ENCODE peak calls at places on chromosomes 6 and 20, in seven cellular contexts. A is RWPE1, H is GM23248, G is uterus, E is small intestine, X is ovary, P is K562. O is an unnamed sample.

GRCh38 chr6:106060167-106060566 is 26.0 kb upstream of the PRDM1 start:
- DNase-seq in A (no peak), H (no peak), G (no peak), E (no peak), X (no peak), P (no peak), O (no peak)

GRCh38 chr20:13392391-13392790 is 171.3 kb downstream of the ISM1 start:
- DNase-seq in A (no peak), H (no peak), G (no peak), E (no peak), X (no peak), P (no peak), O (no peak)

GRCh38 chr6:112710710-112711109 is 363.6 kb downstream of the RFPL4B start:
- DNase-seq in A (peak), H (no peak), G (no peak), E (no peak), X (no peak), P (no peak), O (no peak)

GRCh38 chr6:30013296-30013922 is 47.7 kb upstream of the POLR1H start:
- DNase-seq in A (peak), H (peak), G (no peak), E (peak), X (no peak), P (peak), O (no peak)

GRCh38 chr6:74925683-74926082 is 280.2 kb downstream of the COL12A1 start:
- DNase-seq in A (no peak), H (no peak), G (no peak), E (no peak), X (no peak), P (no peak), O (no peak)

GRCh38 chr20:32127347-32127746 is 17.8 kb downstream of the TM9SF4 start:
- DNase-seq in A (no peak), H (no peak), G (no peak), E (no peak), X (no peak), P (no peak), O (no peak)

GRCh38 chr6:42368156-42368555 is 83.6 kb downstream of the TRERF1 start:
- DNase-seq in A (no peak), H (no peak), G (no peak), E (no peak), X (no peak), P (peak), O (no peak)

GRCh38 chr20:23595941-23596340 is 9.8 kb downstream of the CST9 start:
- DNase-seq in A (no peak), H (no peak), G (no peak), E (no peak), X (no peak), P (no peak), O (no peak)

GRCh38 chr6:15481414-15481813 is 181.4 kb downstream of the DTNBP1 start:
- DNase-seq in A (no peak), H (no peak), G (no peak), E (no peak), X (no peak), P (no peak), O (no peak)

GRCh38 chr20:37398750-37399621 is 53.0 kb downstream of the SRC start:
- DNase-seq in A (no peak), H (peak), G (no peak), E (peak), X (no peak), P (no peak), O (peak)

GRCh38 chr20:10093087-10093591 is 58.4 kb downstream of the ANKEF1 start:
- DNase-seq in A (peak), H (peak), G (no peak), E (no peak), X (no peak), P (no peak), O (peak)

GRCh38 chr6:140071601-140072062 is 697.2 kb upstream of the CITED2 start:
- DNase-seq in A (no peak), H (peak), G (no peak), E (no peak), X (no peak), P (no peak), O (no peak)

GRCh38 chr6:8085053-8085511 is 17.3 kb downstream of the EEF1E1 start:
- DNase-seq in A (no peak), H (peak), G (no peak), E (no peak), X (peak), P (no peak), O (no peak)

GRCh38 chr6:69942485-69942884 is 76.1 kb downstream of the COL19A1 start:
- DNase-seq in A (no peak), H (peak), G (no peak), E (no peak), X (no peak), P (no peak), O (no peak)

GRCh38 chr6:69933239-69933638 is 66.9 kb downstream of the COL19A1 start:
- DNase-seq in A (no peak), H (peak), G (no peak), E (no peak), X (no peak), P (no peak), O (no peak)

GRCh38 chr6:69937402-69938131 is 71.2 kb downstream of the COL19A1 start:
- DNase-seq in A (no peak), H (no peak), G (no peak), E (no peak), X (no peak), P (no peak), O (no peak)

GRCh38 chr6:69935079-69935478 is 68.7 kb downstream of the COL19A1 start:
- DNase-seq in A (no peak), H (no peak), G (no peak), E (no peak), X (no peak), P (no peak), O (no peak)

DNA sequence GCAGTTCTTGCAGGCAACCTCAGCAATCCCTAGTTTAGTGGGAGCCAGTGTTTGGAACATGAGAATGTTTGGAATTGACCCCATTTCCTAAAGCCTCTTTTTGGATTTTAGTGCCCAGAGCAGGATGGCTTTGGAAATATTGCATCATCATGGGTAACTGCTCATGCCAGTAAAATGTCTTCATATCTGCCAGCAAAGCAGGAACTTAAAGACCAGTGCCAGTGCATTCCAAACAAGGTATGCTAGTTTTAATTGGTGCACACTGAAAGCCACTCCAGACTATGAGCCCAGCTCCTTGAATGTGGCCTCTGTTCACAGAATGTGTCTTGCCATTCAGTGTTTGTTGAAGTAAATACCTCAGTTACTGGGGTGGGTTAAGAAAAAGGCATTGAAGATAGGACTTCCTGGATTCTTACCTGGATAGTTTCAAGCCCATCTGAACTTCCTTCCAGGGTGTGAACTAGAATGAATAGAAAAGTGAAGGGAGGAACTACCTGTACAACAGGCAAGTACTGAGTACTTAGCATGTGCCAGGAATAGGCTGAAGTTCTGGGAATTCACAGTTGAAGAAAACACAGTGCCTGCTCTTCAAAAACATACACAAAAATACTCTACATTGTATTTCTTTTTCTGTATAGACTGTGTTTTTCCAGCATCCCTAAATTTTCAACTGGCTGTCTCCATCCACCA is 70.5 kb downstream of the COL19A1 start:
- DNase-seq in A (no peak), H (peak), G (no peak), E (no peak), X (no peak), P (no peak), O (no peak)
- H3K27ac ChIP-seq in A (no peak), H (no peak), G (no peak), E (no peak), X (no peak), P (no peak), O (no peak)

GRCh38 chr6:169862464-169863148 is 111.2 kb downstream of the ERMARD start:
- DNase-seq in A (no peak), H (no peak), G (no peak), E (no peak), X (peak), P (no peak), O (no peak)
- H3K27ac ChIP-seq in A (no peak), H (no peak), G (no peak), E (no peak), X (no peak), P (no peak), O (no peak)

GRCh38 chr6:53546256-53546655 is 1.4 kb upstream of the GCLC start:
- DNase-seq in A (no peak), H (peak), G (no peak), E (no peak), X (no peak), P (no peak), O (no peak)

GRCh38 chr6:53541900-53542299 is 3.0 kb downstream of the GCLC start:
- DNase-seq in A (no peak), H (no peak), G (no peak), E (peak), X (no peak), P (no peak), O (no peak)

GRCh38 chr6:53544500-53545308 is at the start of gene GCLC:
- DNase-seq in A (peak), H (peak), G (peak), E (peak), X (peak), P (peak), O (peak)

GRCh38 chr6:53544050-53544499 is 826 bp downstream of the GCLC start:
- DNase-seq in A (peak), H (peak), G (no peak), E (peak), X (no peak), P (no peak), O (no peak)

DNA sequence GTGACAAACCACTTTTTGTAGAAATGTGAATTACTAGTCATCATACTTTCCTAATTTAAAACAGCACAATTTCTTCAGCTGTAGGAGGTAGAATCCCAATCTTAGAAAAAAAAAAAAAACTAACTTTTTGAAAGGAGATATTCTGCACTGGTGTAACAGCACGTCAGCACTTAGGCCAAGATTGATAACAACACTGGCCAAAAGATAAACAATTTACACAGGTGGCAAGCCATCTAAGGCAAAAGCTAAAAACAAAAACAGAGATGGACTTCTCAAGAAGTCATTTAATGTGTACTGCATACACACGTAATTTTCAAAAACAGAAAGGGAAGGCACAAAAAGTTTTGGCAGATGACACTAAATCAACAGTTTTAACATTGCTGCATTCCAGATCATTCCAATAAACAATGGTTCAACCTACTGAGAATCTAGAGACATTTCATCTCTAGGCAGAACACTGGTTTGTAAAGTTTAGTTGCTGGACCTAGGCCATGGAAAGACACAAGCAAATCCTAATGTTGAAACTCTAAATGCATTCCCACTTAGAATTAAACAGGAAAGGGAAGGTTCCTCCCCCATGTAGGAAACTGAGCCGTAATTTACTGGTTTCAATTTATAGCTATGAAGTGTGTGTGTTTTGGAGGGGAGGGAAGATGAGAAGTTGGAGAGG is 1.4 kb downstream of the GCLC start:
- DNase-seq in A (no peak), H (peak), G (no peak), E (no peak), X (no peak), P (no peak), O (no peak)
- H3K27ac ChIP-seq in A (no peak), H (no peak), G (no peak), E (no peak), X (no peak), P (no peak), O (peak)

GRCh38 chr6:23547851-23548250 is 578.2 kb upstream of the NRSN1 start:
- DNase-seq in A (no peak), H (no peak), G (no peak), E (peak), X (no peak), P (no peak), O (no peak)
- H3K27ac ChIP-seq in A (no peak), H (no peak), G (no peak), E (no peak), X (no peak), P (no peak), O (no peak)

GRCh38 chr6:89895273-89895874 is 1.1 kb downstream of the GJA10 start:
- DNase-seq in A (peak), H (peak), G (no peak), E (peak), X (no peak), P (peak), O (peak)
- H3K27ac ChIP-seq in A (no peak), H (no peak), G (no peak), E (no peak), X (no peak), P (no peak), O (no peak)

DNA sequence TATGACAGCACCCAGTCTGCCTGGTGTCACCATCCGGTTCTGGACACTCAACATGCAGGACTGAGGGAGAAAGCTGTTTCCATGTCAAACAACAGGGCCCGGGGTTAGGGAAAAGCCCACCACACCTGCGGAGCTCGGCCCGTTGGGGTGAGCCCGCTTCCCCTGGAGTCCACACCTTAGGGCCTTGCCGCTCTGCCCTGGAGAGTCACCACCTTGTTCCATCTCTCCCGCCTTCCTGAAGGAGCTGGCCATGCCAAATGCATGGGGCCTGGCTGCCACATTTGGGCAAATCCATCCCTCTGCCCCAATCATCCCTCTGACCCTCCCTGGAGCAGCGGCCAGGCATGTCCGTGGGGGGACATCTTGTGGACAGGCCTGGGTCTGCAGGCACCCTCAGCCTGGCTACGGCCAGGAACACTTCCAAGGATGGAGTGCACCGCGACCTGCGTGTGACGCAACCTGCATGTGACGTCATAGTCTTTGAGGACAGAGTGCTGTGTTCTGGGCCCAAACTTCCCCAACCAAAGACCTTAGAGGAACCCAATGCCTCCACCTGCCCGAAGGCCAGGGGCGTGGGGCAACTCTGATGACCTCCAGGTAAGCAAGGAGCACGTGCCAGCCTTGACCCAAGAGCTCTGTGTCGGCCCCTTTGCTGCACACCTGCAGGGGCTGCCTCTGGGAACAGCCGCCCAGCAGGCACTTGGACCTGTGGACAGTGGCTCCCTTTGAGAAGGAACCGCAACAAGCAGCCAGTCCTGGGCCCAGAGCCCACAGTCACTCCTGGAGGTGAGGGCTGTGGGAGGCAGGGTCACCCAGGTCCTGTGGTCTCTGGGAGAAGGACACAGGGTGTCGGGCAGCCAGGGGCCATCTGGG is 1.7 kb downstream of the CABLES2 start:
- DNase-seq in A (peak), H (peak), G (peak), E (no peak), X (peak), P (peak), O (peak)
- H3K27ac ChIP-seq in A (peak), H (no peak), G (peak), E (no peak), X (peak), P (no peak), O (peak)

GRCh38 chr6:27611451-27611850 is 138.5 kb upstream of the ZNF184 start:
- DNase-seq in A (no peak), H (no peak), G (no peak), E (no peak), X (no peak), P (no peak), O (no peak)

GRCh38 chr6:27604986-27605385 is 132.1 kb upstream of the ZNF184 start:
- DNase-seq in A (no peak), H (peak), G (no peak), E (no peak), X (no peak), P (peak), O (peak)

GRCh38 chr6:27605401-27606342 is 132.8 kb upstream of the ZNF184 start:
- DNase-seq in A (no peak), H (peak), G (no peak), E (no peak), X (no peak), P (peak), O (peak)

DNA sequence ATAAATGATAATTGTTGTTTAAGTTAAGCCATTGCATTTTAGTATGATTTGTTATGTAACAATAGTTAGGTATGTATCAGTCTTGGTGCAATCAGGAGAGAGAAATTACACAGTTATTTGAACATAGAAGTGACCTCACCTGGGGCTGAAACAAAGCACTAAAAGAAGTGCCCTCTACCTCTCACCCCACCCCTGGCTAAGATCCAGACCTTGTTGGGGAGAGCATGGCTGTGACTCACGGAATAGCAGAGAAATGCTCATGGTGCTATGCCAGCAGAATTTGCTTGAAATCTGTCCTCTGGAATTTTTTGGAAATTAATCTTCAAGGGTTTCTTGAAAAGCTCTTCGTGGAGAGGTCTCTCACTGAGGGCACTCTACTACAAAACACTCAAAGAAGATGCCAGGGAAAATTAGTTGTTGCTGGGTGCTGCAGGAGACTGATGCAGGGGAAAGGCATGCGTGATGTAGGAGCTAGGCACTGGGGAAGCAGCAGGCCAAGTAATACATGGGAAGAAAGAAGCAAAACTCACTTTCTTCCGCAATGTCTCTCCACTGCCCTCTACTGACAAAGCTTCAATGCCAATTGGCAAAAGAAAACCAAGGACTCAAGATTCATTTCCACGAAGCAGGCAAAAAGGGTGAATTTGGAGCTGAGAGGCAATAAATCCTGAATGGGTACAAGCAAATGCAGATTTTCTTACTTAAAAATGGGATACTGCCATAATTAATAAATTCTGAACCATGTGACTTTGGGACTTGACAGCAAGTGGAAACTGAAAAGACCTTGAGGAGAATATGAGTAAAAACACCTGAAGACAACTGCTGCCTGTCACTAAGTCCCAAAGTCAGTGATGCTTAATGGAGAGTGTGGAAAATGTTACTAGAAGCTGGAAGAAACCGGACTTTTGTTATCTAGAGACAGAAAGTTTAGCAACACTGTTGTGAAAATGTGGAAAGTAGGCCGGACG is 136.3 kb upstream of the ZNF184 start:
- DNase-seq in A (no peak), H (peak), G (no peak), E (peak), X (no peak), P (peak), O (peak)
- H3K27ac ChIP-seq in A (no peak), H (peak), G (no peak), E (no peak), X (no peak), P (no peak), O (peak)